ENCODE peak calls at places on chromosomes 7 and 10, in four cellular contexts. K, G, D and C are unnamed samples.

GRCh38 chr10:132195366-132196075 is 8.8 kb downstream of the DPYSL4 start:
- DNase-seq in D (no peak), K (no peak), G (no peak), C (no peak)

GRCh38 chr10:72080042-72081035 is 8.0 kb downstream of the SPOCK2 start:
- DNase-seq in K (no peak), G (no peak), D (no peak), C (no peak)

GRCh38 chr10:69842020-69842419 is 40.3 kb downstream of the COL13A1 start:
- DNase-seq in D (no peak), G (no peak), K (no peak), C (no peak)

GRCh38 chr10:88975377-88975720 is 15.2 kb upstream of the FAS start:
- DNase-seq in G (no peak), D (no peak), K (no peak), C (no peak)

GRCh38 chr7:66727058-66727457 is 13.5 kb upstream of the RABGEF1 start:
- DNase-seq in D (no peak), G (no peak), K (no peak), C (no peak)

GRCh38 chr7:99953649-99954048 is 22.2 kb downstream of the AZGP1 start:
- DNase-seq in G (no peak), K (no peak), D (peak; percentile 69), C (peak; percentile 62)

GRCh38 chr7:131157530-131158243 is 170.0 kb upstream of the MKLN1 start:
- DNase-seq in G (no peak), D (peak; percentile 39), K (no peak), C (peak; percentile 91)

GRCh38 chr7:81111781-81112540 is 193.1 kb upstream of the SEMA3C start:
- DNase-seq in G (peak; percentile 51), K (no peak), D (no peak), C (no peak)

GRCh38 chr7:22561895-22562593 is 62.1 kb upstream of the STEAP1B start:
- DNase-seq in D (no peak), G (no peak), K (no peak), C (no peak)

GRCh38 chr10:132507956-132508490 is 29.6 kb upstream of the INPP5A start:
- DNase-seq in K (no peak), G (no peak), D (no peak), C (no peak)

GRCh38 chr10:116133641-116134040 is 139.4 kb downstream of the GFRA1 start:
- DNase-seq in D (no peak), G (no peak), K (no peak), C (no peak)

GRCh38 chr10:106226831-106227230 is 937.7 kb downstream of the SORCS1 start:
- DNase-seq in K (no peak), G (no peak), D (no peak), C (no peak)

GRCh38 chr10:79347894-79348639 is 798 bp downstream of the PPIF start:
- DNase-seq in K (peak; percentile 75), D (peak; percentile 86), G (peak; percentile 70), C (peak; percentile 48)

GRCh38 chr10:79079490-79080355 is 11.0 kb downstream of the ZMIZ1 start:
- DNase-seq in D (peak; percentile 68), G (peak; percentile 80), K (peak; percentile 67), C (peak; percentile 78)

GRCh38 chr7:55563596-55564325 is 8.5 kb downstream of the VOPP1 start:
- DNase-seq in G (no peak), D (no peak), K (no peak), C (no peak)

DNA sequence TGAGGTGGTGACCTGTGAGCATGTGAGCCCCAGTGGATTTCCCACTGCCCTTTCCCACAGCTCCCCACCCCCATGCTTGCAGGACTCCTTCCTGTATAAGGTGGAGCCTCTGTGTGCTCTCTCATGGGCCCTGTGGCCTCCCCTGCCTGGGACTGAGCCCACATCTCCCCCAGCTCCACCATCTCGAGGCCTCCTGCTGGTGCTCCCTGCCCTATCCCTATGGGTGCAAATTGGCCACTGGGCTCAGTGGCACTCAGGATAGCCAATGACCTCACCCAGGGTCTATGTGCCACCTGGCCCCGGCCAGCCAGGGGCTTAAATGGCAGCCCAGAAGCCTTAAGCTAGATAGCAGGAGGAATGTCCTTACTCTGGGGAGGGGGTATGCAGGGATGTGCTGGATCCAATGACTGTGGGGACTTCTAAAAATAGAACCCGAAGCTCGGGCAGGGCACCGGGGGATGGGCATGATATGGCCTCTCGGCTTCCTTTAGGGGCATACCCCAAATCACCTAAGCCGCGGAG is 2.0 kb downstream of the LDB3 start:
- DNase-seq in G (no peak), K (no peak), D (no peak), C (peak; percentile 86)
- H3K4me1 ChIP-seq in G (peaks cover 15% of the 10 kb centered on the region), K (peaks cover 83% of the 10 kb centered on the region), D (no peaks in the 10 kb centered on the region), C (peaks cover 88% of the 10 kb centered on the region)

GRCh38 chr7:31053986-31054385 is 1.9 kb downstream of the ADCYAP1R1 start:
- DNase-seq in G (no peak), D (no peak), K (no peak), C (no peak)

GRCh38 chr7:31052841-31053601 is 913 bp downstream of the ADCYAP1R1 start:
- DNase-seq in G (no peak), D (no peak), K (no peak), C (no peak)

GRCh38 chr7:31052504-31052840 is 364 bp downstream of the ADCYAP1R1 start:
- DNase-seq in D (no peak), K (no peak), G (no peak), C (no peak)

GRCh38 chr7:31049001-31049765 is 2.9 kb upstream of the ADCYAP1R1 start:
- DNase-seq in K (no peak), D (no peak), G (no peak), C (no peak)

GRCh38 chr7:31051598-31052503 is at the start of gene ADCYAP1R1:
- DNase-seq in K (peak; percentile 61), G (no peak), D (no peak), C (no peak)
- H3K27me3 ChIP-seq in K (peaks cover 60% of the 10 kb centered on the region), G (peaks cover 40% of the 10 kb centered on the region), D (peaks cover 77% of the 10 kb centered on the region), C (peaks cover 17% of the 10 kb centered on the region)

DNA sequence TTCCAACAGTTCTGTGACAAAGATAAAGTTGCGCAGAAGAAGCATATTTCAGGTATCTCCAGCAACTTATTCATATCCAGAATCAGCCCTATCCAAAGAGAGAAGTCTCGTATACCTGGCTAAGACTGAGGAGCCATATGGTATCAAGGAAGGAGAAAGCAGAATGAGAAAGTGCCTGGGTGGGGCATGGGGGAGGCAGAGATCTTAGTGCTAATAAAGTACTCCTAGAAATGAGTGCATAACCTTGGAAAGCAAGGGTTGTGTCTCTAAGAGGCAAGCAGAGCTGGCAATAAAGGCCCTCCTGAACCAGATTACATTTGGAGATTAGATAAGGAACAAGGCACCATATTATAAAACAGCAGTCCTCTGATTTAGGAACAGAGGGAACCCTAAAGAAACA is 12.7 kb downstream of the TASOR2 start:
- DNase-seq in D (no peak), K (no peak), G (no peak), C (no peak)
- H3K4me1 ChIP-seq in D (no peaks in the 10 kb centered on the region), K (peaks cover 62% of the 10 kb centered on the region), G (no peaks in the 10 kb centered on the region), C (peaks cover 9% of the 10 kb centered on the region)

GRCh38 chr7:5433181-5433580 is 9.5 kb upstream of the TNRC18 start:
- DNase-seq in K (no peak), G (no peak), D (no peak), C (no peak)

GRCh38 chr7:5431485-5432118 is 8.0 kb upstream of the TNRC18 start:
- DNase-seq in K (no peak), G (no peak), D (no peak), C (no peak)

GRCh38 chr7:5430612-5430947 is 6.9 kb upstream of the TNRC18 start:
- DNase-seq in D (no peak), G (no peak), K (no peak), C (no peak)

GRCh38 chr7:5429857-5430611 is 6.4 kb upstream of the TNRC18 start:
- DNase-seq in G (no peak), K (peak; percentile 56), D (no peak), C (no peak)

GRCh38 chr7:5432691-5433090 is 9.1 kb upstream of the TNRC18 start:
- DNase-seq in K (no peak), D (no peak), G (no peak), C (no peak)
- H3K27me3 ChIP-seq in K (no peaks in the 10 kb centered on the region), D (peaks cover 9% of the 10 kb centered on the region), G (no peaks in the 10 kb centered on the region), C (no peaks in the 10 kb centered on the region)

GRCh38 chr7:52911795-52912194 is 123.6 kb upstream of the POM121L12 start:
- DNase-seq in D (no peak), K (no peak), G (no peak), C (no peak)

GRCh38 chr7:52909935-52910334 is 125.5 kb upstream of the POM121L12 start:
- DNase-seq in D (no peak), K (no peak), G (no peak), C (no peak)

DNA sequence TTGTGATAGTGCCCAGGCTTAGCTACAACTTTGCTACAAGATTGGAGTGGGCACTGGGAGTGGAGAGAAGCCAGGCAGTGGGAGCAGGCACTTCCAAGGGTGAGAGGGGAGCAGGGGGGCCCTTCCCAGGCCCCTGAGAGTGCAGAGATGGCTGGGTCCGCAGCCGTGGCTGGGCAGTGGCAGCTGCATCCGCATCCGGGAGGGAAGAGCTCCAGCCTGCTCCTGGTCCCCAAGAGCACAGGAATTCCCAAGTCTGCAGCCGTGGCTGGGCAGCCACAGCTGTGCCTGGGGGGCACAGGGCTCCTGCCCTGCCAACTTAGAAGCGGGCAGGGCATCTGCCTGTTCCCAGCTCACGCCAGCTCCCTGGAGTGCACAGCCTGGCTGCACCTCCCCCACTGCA is 124.1 kb upstream of the POM121L12 start:
- DNase-seq in G (no peak), D (no peak), K (no peak), C (no peak)
- H3K4me1 ChIP-seq in G (no peaks in the 10 kb centered on the region), D (no peaks in the 10 kb centered on the region), K (no peaks in the 10 kb centered on the region), C (no peaks in the 10 kb centered on the region)

GRCh38 chr7:1535695-1536094 is 5.2 kb downstream of the MAFK start:
- DNase-seq in D (no peak), K (no peak), G (no peak), C (peak; percentile 30)

GRCh38 chr7:1534330-1535099 is 4.0 kb downstream of the MAFK start:
- DNase-seq in D (no peak), G (no peak), K (no peak), C (peak; percentile 32)

GRCh38 chr7:1536105-1536767 is 5.7 kb downstream of the MAFK start:
- DNase-seq in K (no peak), G (no peak), D (no peak), C (peak; percentile 36)

GRCh38 chr7:1533569-1534329 is 3.2 kb downstream of the MAFK start:
- DNase-seq in G (peak; percentile 94), D (no peak), K (peak; percentile 54), C (peak; percentile 82)

GRCh38 chr7:1535100-1535458 is 4.6 kb downstream of the MAFK start:
- DNase-seq in D (no peak), K (no peak), G (no peak), C (peak; percentile 21)
- H3K27me3 ChIP-seq in D (no peaks in the 10 kb centered on the region), K (no peaks in the 10 kb centered on the region), G (no peaks in the 10 kb centered on the region), C (no peaks in the 10 kb centered on the region)

DNA sequence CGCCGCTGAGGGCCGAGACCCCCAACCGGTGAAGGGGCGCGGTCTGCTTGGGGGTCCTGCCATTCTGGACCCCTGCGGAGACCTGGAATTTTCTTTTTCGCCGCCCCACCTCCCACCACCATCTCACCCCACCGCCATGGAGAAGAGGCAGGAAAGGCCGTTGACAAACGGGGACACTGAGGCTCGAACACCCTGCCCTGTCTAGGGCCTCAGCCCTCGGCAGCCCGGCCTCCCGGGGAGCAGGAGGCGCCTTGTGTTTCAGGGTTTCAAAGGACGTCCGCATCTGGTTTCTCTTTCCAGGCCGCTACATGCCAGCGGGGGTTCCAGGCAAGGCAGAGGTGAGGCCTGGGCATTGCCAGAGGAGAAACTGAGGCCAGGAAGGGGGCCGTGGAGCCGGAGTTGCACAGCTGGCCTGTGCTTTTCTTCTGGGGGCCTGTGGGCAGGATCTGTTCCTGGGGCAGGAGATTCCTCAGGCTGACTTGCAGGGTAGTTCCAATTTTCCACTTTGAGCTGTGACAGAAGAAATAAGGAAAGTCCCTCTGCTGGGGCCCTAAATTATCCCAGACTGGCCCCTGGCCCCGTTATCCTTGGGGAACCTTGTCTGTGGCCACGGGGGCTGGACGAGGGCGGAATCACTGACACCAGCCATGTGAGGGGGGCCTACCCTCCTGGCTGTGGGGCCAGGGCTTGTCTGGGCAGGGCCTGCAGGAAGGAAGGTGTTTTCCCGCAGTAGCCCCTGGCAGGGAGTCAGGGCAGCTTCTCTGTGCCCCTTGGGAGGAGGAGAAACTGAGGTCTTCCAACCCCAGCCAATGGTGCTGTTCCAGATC is 873 bp upstream of the MICALL2 start:
- DNase-seq in G (no peak), K (peak; percentile 35), D (peak; percentile 47), C (peak; percentile 39)
- H3K4me1 ChIP-seq in G (peaks cover 24% of the 10 kb centered on the region), K (peaks cover 69% of the 10 kb centered on the region), D (peaks cover 26% of the 10 kb centered on the region), C (peaks cover 23% of the 10 kb centered on the region)